ENCODE peak calls at places on chromosomes 1 and 21, in six cellular contexts. O is adrenal gland; Z is activated CD8-positive, alpha-beta memory T cell treated with anti-CD3 and anti-CD28 coated beads, Interleukin-2, amount 50 U/mL, for 4 hours; B is iPS-NIHi11; A is hepatocyte; E is foreskin fibroblast. V is an unnamed sample.

GRCh38 chr1:195141294-195141693 is 1466.9 kb downstream of the KCNT2 start:
- DNase-seq in O (no peak), Z (no peak), B (no peak), A (no peak), E (no peak), V (no peak)

GRCh38 chr1:93614550-93615200 is 67.0 kb downstream of the BCAR3 start:
- DNase-seq in O (no peak), Z (no peak), B (no peak), A (no peak), E (peak), V (peak)

GRCh38 chr1:37807220-37807554 is 403 bp upstream of the C1orf122 start:
- DNase-seq in O (peak), Z (no peak), B (no peak), A (peak), E (peak), V (no peak)

GRCh38 chr1:108057536-108057935 is 92.6 kb upstream of the VAV3 start:
- DNase-seq in O (peak), Z (no peak), B (peak), A (peak), E (peak), V (peak)

GRCh38 chr1:42145726-42146125 is 7.5 kb upstream of the GUCA2B start:
- DNase-seq in O (no peak), Z (no peak), B (no peak), A (no peak), E (peak), V (no peak)

GRCh38 chr1:94296018-94296417 is 58.6 kb upstream of the ARHGAP29 start:
- DNase-seq in O (peak), Z (no peak), B (no peak), A (no peak), E (peak), V (no peak)

GRCh38 chr1:202501281-202501680 is 152.8 kb downstream of the PPP1R12B start:
- DNase-seq in O (no peak), Z (no peak), B (peak), A (peak), E (peak), V (no peak)

GRCh38 chr1:7847599-7847998 is 5.3 kb downstream of the UTS2 start:
- DNase-seq in O (no peak), Z (no peak), B (no peak), A (no peak), E (peak), V (no peak)

GRCh38 chr1:20154306-20154831 is 15.2 kb downstream of the PLA2G2F start:
- DNase-seq in O (no peak), Z (no peak), B (no peak), A (no peak), E (no peak), V (no peak)

GRCh38 chr1:164767257-164768044 is 208.5 kb downstream of the PBX1 start:
- DNase-seq in O (no peak), Z (no peak), B (no peak), A (no peak), E (peak), V (no peak)

GRCh38 chr1:241611063-241611462 is 29.1 kb downstream of the CHML start:
- DNase-seq in O (peak), Z (no peak), B (peak), A (peak), E (peak), V (no peak)

GRCh38 chr1:202663141-202663540 is 47.1 kb downstream of the SYT2 start:
- DNase-seq in O (no peak), Z (no peak), B (no peak), A (no peak), E (no peak), V (no peak)

GRCh38 chr1:237672748-237673147 is 218.0 kb downstream of the ZP4 start:
- DNase-seq in O (no peak), Z (no peak), B (no peak), A (peak), E (no peak), V (no peak)

GRCh38 chr1:53557830-53558784 is 98.9 kb downstream of the DMRTB1 start:
- DNase-seq in O (no peak), Z (peak), B (no peak), A (no peak), E (no peak), V (no peak)

GRCh38 chr1:115454835-115455511 is 116.9 kb upstream of the NGF start:
- DNase-seq in O (no peak), Z (no peak), B (no peak), A (peak), E (peak), V (no peak)

GRCh38 chr1:96559707-96560588 is 161.6 kb upstream of the PTBP2 start:
- DNase-seq in O (peak), Z (no peak), B (no peak), A (no peak), E (peak), V (no peak)

GRCh38 chr21:35658242-35658641 is 402.1 kb downstream of the SETD4 start:
- DNase-seq in O (peak), Z (no peak), B (no peak), A (no peak), E (peak), V (no peak)

GRCh38 chr1:15174615-15174983 is 21.1 kb downstream of the TMEM51 start:
- DNase-seq in O (no peak), Z (no peak), B (no peak), A (no peak), E (peak), V (no peak)

GRCh38 chr1:206824327-206824726 is 41.1 kb upstream of the IL20 start:
- DNase-seq in O (no peak), Z (no peak), B (no peak), A (no peak), E (no peak), V (no peak)

GRCh38 chr1:175877939-175878730 is 134.7 kb upstream of the TNR start:
- DNase-seq in O (no peak), Z (no peak), B (no peak), A (peak), E (no peak), V (no peak)

GRCh38 chr1:2455757-2456156 is 20.3 kb upstream of the PLCH2 start:
- DNase-seq in O (no peak), Z (no peak), B (no peak), A (no peak), E (peak), V (no peak)

GRCh38 chr21:23968722-23969647 is 1638.3 kb downstream of the MRPL39 start:
- DNase-seq in O (peak), Z (peak), B (peak), A (peak), E (peak), V (peak)

GRCh38 chr1:119674835-119675289 is 26.8 kb upstream of the ZNF697 start:
- DNase-seq in O (no peak), Z (no peak), B (peak), A (no peak), E (peak), V (peak)

GRCh38 chr1:202162049-202162417 is 1.6 kb upstream of the PTPN7 start:
- DNase-seq in O (no peak), Z (peak), B (no peak), A (no peak), E (no peak), V (no peak)

GRCh38 chr1:59691261-59691660 is 123.5 kb upstream of the HOOK1 start:
- DNase-seq in O (peak), Z (no peak), B (no peak), A (no peak), E (peak), V (no peak)

GRCh38 chr1:153697191-153697872 is 18.8 kb downstream of the NPR1 start:
- DNase-seq in O (peak), Z (no peak), B (peak), A (peak), E (no peak), V (no peak)

GRCh38 chr1:186950547-186950946 is 121.8 kb downstream of the PLA2G4A start:
- DNase-seq in O (no peak), Z (no peak), B (no peak), A (no peak), E (peak), V (no peak)

GRCh38 chr1:1629430-1630190 is 2.4 kb upstream of the MMP23B start:
- DNase-seq in O (no peak), Z (peak), B (no peak), A (no peak), E (no peak), V (peak)

GRCh38 chr1:112054504-112054903 is 65.0 kb upstream of the KCND3 start:
- DNase-seq in O (peak), Z (no peak), B (no peak), A (no peak), E (no peak), V (no peak)

GRCh38 chr1:246790364-246790763 is 66.2 kb downstream of the SCCPDH start:
- DNase-seq in O (no peak), Z (no peak), B (no peak), A (no peak), E (no peak), V (no peak)

GRCh38 chr1:100213141-100213540 is 35.1 kb upstream of the LRRC39 start:
- DNase-seq in O (no peak), Z (no peak), B (no peak), A (no peak), E (no peak), V (no peak)

GRCh38 chr1:228303596-228303995 is 95.8 kb downstream of the OBSCN start:
- DNase-seq in O (no peak), Z (no peak), B (no peak), A (no peak), E (no peak), V (no peak)

GRCh38 chr1:31659889-31660288 is 15.2 kb upstream of the PEF1 start:
- DNase-seq in O (no peak), Z (no peak), B (no peak), A (no peak), E (no peak), V (no peak)

GRCh38 chr1:183702087-183702812 is 49.1 kb upstream of the APOBEC4 start:
- DNase-seq in O (peak), Z (no peak), B (no peak), A (no peak), E (no peak), V (no peak)

GRCh38 chr1:110800079-110800478 is 72.9 kb upstream of the CD53 start:
- DNase-seq in O (no peak), Z (no peak), B (no peak), A (no peak), E (no peak), V (no peak)

GRCh38 chr1:106366627-106367319 is 689.7 kb upstream of the PRMT6 start:
- DNase-seq in O (no peak), Z (no peak), B (no peak), A (no peak), E (no peak), V (no peak)

GRCh38 chr1:38026592-38027200 is 14.2 kb downstream of the UTP11 start:
- DNase-seq in O (peak), Z (no peak), B (peak), A (peak), E (peak), V (no peak)

GRCh38 chr1:179322481-179323026 is 29.0 kb downstream of the SOAT1 start:
- DNase-seq in O (no peak), Z (no peak), B (no peak), A (no peak), E (no peak), V (no peak)

V was measured in colonic mucosa.